ENCODE peak calls at places on chromosomes 6 and 20, in four cellular contexts. B is GM13977, W is fibroblast of lung, G is uterus. E is an unnamed sample.

GRCh38 chr20:47985092-47985850 is 200.0 kb upstream of the SULF2 start:
- DNase-seq in B (no peak), W (no peak), G (no peak), E (no peak)

GRCh38 chr6:28866342-28867077 is 57.3 kb downstream of the TRIM27 start:
- DNase-seq in B (peak), W (peak), G (peak), E (no peak)

GRCh38 chr6:39664173-39664572 is 61.0 kb downstream of the KIF6 start:
- DNase-seq in B (no peak), W (no peak), G (no peak), E (no peak)

GRCh38 chr20:25299801-25300200 is 51.9 kb downstream of the PYGB start:
- DNase-seq in B (no peak), W (no peak), G (no peak), E (no peak)

GRCh38 chr20:11890331-11891080 is 27.2 kb upstream of the BTBD3 start:
- DNase-seq in B (peak), W (peak), G (peak), E (peak)

GRCh38 chr6:133040025-133040838 is 200.9 kb upstream of the EYA4 start:
- DNase-seq in B (no peak), W (peak), G (no peak), E (no peak)

GRCh38 chr6:75089921-75090320 is 115.9 kb downstream of the COL12A1 start:
- DNase-seq in B (no peak), W (no peak), G (no peak), E (no peak)

GRCh38 chr6:141488466-141488865 is 644.3 kb upstream of the GJE1 start:
- DNase-seq in B (no peak), W (no peak), G (no peak), E (no peak)

GRCh38 chr6:98985391-98985790 is 37.6 kb upstream of the FBXL4 start:
- DNase-seq in B (no peak), W (no peak), G (no peak), E (no peak)

GRCh38 chr6:21587182-21587924 is 6.2 kb upstream of the SOX4 start:
- DNase-seq in B (peak), W (peak), G (peak), E (no peak)

GRCh38 chr20:10427060-10427692 is 6.8 kb downstream of the MKKS start:
- DNase-seq in B (peak), W (peak), G (peak), E (peak)

GRCh38 chr6:154394571-154394970 is 38.0 kb upstream of the IPCEF1 start:
- DNase-seq in B (no peak), W (no peak), G (no peak), E (no peak)

E was measured in AG04450.